ENCODE peak calls at places on chromosomes 12 and 14, in five cellular contexts. P is progenitor cell of endocrine pancreas, L is Peyer's patch, V is T-helper 1 cell, R is tibial artery. A is an unnamed sample.

GRCh38 chr12:115646210-115646609 is 631.3 kb downstream of the MED13L start:
- DNase-seq in R (no peak), P (no peak), L (no peak), V (no peak), A (no peak)

GRCh38 chr12:89825591-89826449 is 117.2 kb upstream of the ATP2B1 start:
- DNase-seq in L (no peak), V (peak; percentile 6), P (no peak), R (no peak), A (no peak)

GRCh38 chr12:128918481-128918880 is 65.2 kb downstream of the GLT1D1 start:
- DNase-seq in P (no peak), V (no peak), R (no peak), L (no peak), A (no peak)

GRCh38 chr12:2291182-2291832 is 238.5 kb downstream of the CACNA1C start:
- DNase-seq in P (no peak), R (no peak), L (no peak), V (peak; percentile 41), A (peak; percentile 12)

GRCh38 chr12:66755727-66756395 is 77.0 kb upstream of the GRIP1 start:
- DNase-seq in V (no peak), L (no peak), R (no peak), P (no peak), A (no peak)

GRCh38 chr12:52580496-52580895 is 6.9 kb upstream of the KRT74 start:
- DNase-seq in P (no peak), V (no peak), L (no peak), R (no peak), A (no peak)

GRCh38 chr14:58639842-58640484 is 2.2 kb downstream of the DACT1 start:
- DNase-seq in P (no peak), R (peak; percentile 50), V (no peak), L (no peak), A (no peak)

GRCh38 chr14:99879401-99880295 is 86.4 kb downstream of the EML1 start:
- DNase-seq in R (no peak), V (no peak), P (no peak), L (no peak), A (no peak)

GRCh38 chr12:132284071-132284492 is 45.3 kb downstream of the GALNT9 start:
- DNase-seq in R (no peak), L (no peak), V (no peak), P (no peak), A (no peak)

GRCh38 chr12:51253276-51253675 is 14.7 kb downstream of the DAZAP2 start:
- DNase-seq in V (no peak), P (no peak), L (no peak), R (no peak), A (no peak)

GRCh38 chr12:65463082-65463481 is 184.6 kb downstream of the MSRB3 start:
- DNase-seq in V (no peak), R (no peak), P (no peak), L (no peak), A (no peak)

GRCh38 chr12:77343291-77343690 is 277.9 kb upstream of the E2F7 start:
- DNase-seq in P (no peak), V (no peak), L (no peak), R (no peak), A (no peak)

GRCh38 chr14:93276031-93276716 is 56.7 kb downstream of the BTBD7 start:
- DNase-seq in V (no peak), L (no peak), P (no peak), R (no peak), A (no peak)

GRCh38 chr14:20684662-20685456 is 499 bp downstream of the RNASE4 start:
- DNase-seq in V (no peak), P (no peak), L (no peak), R (peak; percentile 71), A (no peak)

GRCh38 chr12:12518464-12518845 is 44.2 kb downstream of the DUSP16 start:
- DNase-seq in R (no peak), V (no peak), L (no peak), P (no peak), A (no peak)

GRCh38 chr12:88665051-88665450 is 84.8 kb upstream of the KITLG start:
- DNase-seq in L (no peak), R (no peak), V (no peak), P (no peak), A (no peak)

GRCh38 chr14:103099081-103099732 is 4.7 kb downstream of the EXOC3L4 start:
- DNase-seq in L (no peak), R (no peak), V (no peak), P (peak; percentile 42), A (no peak)

GRCh38 chr14:51576899-51577298 is 74.8 kb upstream of the FRMD6 start:
- DNase-seq in V (no peak), P (no peak), R (no peak), L (no peak), A (no peak)

A was measured in CD4-positive, alpha-beta T cell.